ENCODE peak calls at places on chromosome 16, in nine cellular contexts. S is CD4-positive, alpha-beta T cell; A is endothelial cell of umbilical vein; L is stomach; C is ovary; U is heart right ventricle; X is mesenchymal stem cell; F is right lobe of liver; B is H9. I is an unnamed sample.

GRCh38 chr16:2520097-2520783 is at the start of gene AMDHD2:
- DNase-seq in S (peak), A (peak), L (peak), C (peak), U (peak), X (peak), F (peak), B (peak), I (peak)

GRCh38 chr16:19697756-19698318 is 20.2 kb downstream of the KNOP1 start:
- DNase-seq in S (no peak), A (no peak), L (peak), C (no peak), U (no peak), X (no peak), F (no peak), B (no peak), I (no peak)

GRCh38 chr16:50071075-50071671 is 5.4 kb downstream of the HEATR3 start:
- DNase-seq in S (no peak), A (peak), L (no peak), C (no peak), U (no peak), X (no peak), F (no peak), B (no peak), I (no peak)

GRCh38 chr16:15777533-15778203 is 79.2 kb downstream of the MYH11 start:
- DNase-seq in S (no peak), A (peak), L (no peak), C (no peak), U (no peak), X (peak), F (no peak), B (peak), I (no peak)

GRCh38 chr16:48720266-48720665 is 110.3 kb upstream of the N4BP1 start:
- DNase-seq in S (no peak), A (no peak), L (no peak), C (no peak), U (peak), X (no peak), F (no peak), B (peak), I (no peak)

GRCh38 chr16:68378436-68379415 is 67.9 kb downstream of the PRMT7 start:
- DNase-seq in S (no peak), A (no peak), L (no peak), C (no peak), U (no peak), X (no peak), F (no peak), B (no peak), I (no peak)

GRCh38 chr16:75382611-75383010 is 50.7 kb downstream of the CFDP1 start:
- DNase-seq in S (no peak), A (no peak), L (no peak), C (no peak), U (no peak), X (no peak), F (no peak), B (no peak), I (no peak)

GRCh38 chr16:12449795-12450194 is 353.9 kb downstream of the CPPED1 start:
- DNase-seq in S (no peak), A (no peak), L (no peak), C (no peak), U (no peak), X (no peak), F (no peak), B (no peak), I (no peak)

GRCh38 chr16:19128454-19129210 is 14.9 kb downstream of the ITPRIPL2 start:
- DNase-seq in S (no peak), A (no peak), L (no peak), C (no peak), U (no peak), X (no peak), F (no peak), B (no peak), I (no peak)

GRCh38 chr16:31464781-31465260 is 5.5 kb downstream of the ARMC5 start:
- DNase-seq in S (no peak), A (no peak), L (no peak), C (no peak), U (no peak), X (no peak), F (no peak), B (no peak), I (peak)

GRCh38 chr16:16162591-16162990 is 60.7 kb downstream of the ABCC6 start:
- DNase-seq in S (no peak), A (no peak), L (no peak), C (no peak), U (no peak), X (no peak), F (no peak), B (no peak), I (no peak)

GRCh38 chr16:2008631-2009301 is 855 bp downstream of the ZNF598 start:
- DNase-seq in S (no peak), A (peak), L (no peak), C (peak), U (no peak), X (peak), F (peak), B (no peak), I (no peak)

GRCh38 chr16:15440852-15441251 is 6.5 kb downstream of the BMERB1 start:
- DNase-seq in S (no peak), A (peak), L (no peak), C (no peak), U (no peak), X (peak), F (peak), B (no peak), I (no peak)

GRCh38 chr16:19330801-19331484 is 45.4 kb downstream of the CLEC19A start:
- DNase-seq in S (no peak), A (no peak), L (peak), C (no peak), U (no peak), X (peak), F (no peak), B (peak), I (no peak)

GRCh38 chr16:47065766-47066688 is 77.7 kb downstream of the NETO2 start:
- DNase-seq in S (no peak), A (no peak), L (no peak), C (no peak), U (no peak), X (no peak), F (no peak), B (no peak), I (no peak)

GRCh38 chr16:74480150-74481029 is 59.1 kb upstream of the CLEC18B start:
- DNase-seq in S (no peak), A (no peak), L (peak), C (no peak), U (peak), X (no peak), F (no peak), B (no peak), I (no peak)

GRCh38 chr16:31487720-31488629 is 5.1 kb downstream of the SLC5A2 start:
- DNase-seq in S (peak), A (peak), L (peak), C (no peak), U (no peak), X (peak), F (peak), B (peak), I (peak)

GRCh38 chr16:56042416-56042815 is 148.9 kb upstream of the GNAO1 start:
- DNase-seq in S (no peak), A (no peak), L (no peak), C (no peak), U (no peak), X (no peak), F (no peak), B (no peak), I (no peak)

GRCh38 chr16:51818342-51818944 is 667.4 kb upstream of the SALL1 start:
- DNase-seq in S (no peak), A (no peak), L (peak), C (no peak), U (peak), X (peak), F (peak), B (peak), I (peak)

GRCh38 chr16:16143038-16143763 is 80.1 kb downstream of the ABCC6 start:
- DNase-seq in S (no peak), A (no peak), L (no peak), C (no peak), U (no peak), X (peak), F (no peak), B (peak), I (no peak)

DNA sequence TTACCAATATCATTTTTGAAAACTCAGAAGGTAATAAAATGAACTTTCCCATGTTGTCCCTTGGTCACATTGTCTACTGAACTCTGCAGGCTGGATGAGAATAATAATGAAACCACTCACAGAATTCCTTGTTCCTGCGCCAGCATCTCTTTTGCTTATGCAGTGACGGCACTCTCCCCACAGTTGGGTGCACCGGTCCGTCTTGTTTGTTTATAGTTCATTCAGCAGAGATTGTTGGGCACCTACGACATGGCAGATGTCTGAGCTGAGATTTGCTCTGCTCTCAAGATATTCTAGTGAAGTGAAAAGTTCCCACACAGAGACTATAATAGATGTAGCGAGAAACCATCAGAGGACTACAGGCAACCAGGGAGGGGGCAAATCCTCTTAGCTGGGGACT is 375.7 kb upstream of the CDH11 start:
- DNase-seq in S (no peak), A (no peak), L (no peak), C (no peak), U (no peak), X (no peak), F (no peak), B (no peak), I (no peak)
- H3K27ac ChIP-seq in S (no peak), A (no peak), L (no peak), C (no peak), U (no peak), X (no peak), F (no peak), B (no peak), I (no peak)

GRCh38 chr16:4280625-4281024 is 7.8 kb upstream of the TFAP4 start:
- DNase-seq in S (no peak), A (no peak), L (no peak), C (no peak), U (no peak), X (no peak), F (no peak), B (no peak), I (no peak)
- H3K27ac ChIP-seq in S (no peak), A (no peak), L (no peak), C (no peak), U (no peak), X (no peak), F (no peak), B (no peak), I (no peak)

GRCh38 chr16:84144859-84145639 is at the start of the genes DNAAF1 and HSDL1:
- DNase-seq in S (peak), A (peak), L (peak), C (peak), U (peak), X (peak), F (peak), B (peak), I (peak)
- H3K27ac ChIP-seq in S (peak), A (peak), L (peak), C (peak), U (peak), X (no peak), F (peak), B (no peak), I (no peak)

GRCh38 chr16:21157632-21158031 is 842 bp upstream of the LDAF1 start:
- DNase-seq in S (no peak), A (no peak), L (no peak), C (no peak), U (no peak), X (no peak), F (no peak), B (no peak), I (no peak)

GRCh38 chr16:21160276-21160675 is 1.8 kb downstream of the LDAF1 start:
- DNase-seq in S (no peak), A (no peak), L (no peak), C (no peak), U (no peak), X (no peak), F (no peak), B (no peak), I (no peak)

GRCh38 chr16:21158208-21159110 is at the start of gene LDAF1:
- DNase-seq in S (peak), A (peak), L (peak), C (peak), U (peak), X (peak), F (peak), B (peak), I (peak)

GRCh38 chr16:21161211-21161610 is 2.7 kb downstream of the LDAF1 start:
- DNase-seq in S (no peak), A (no peak), L (no peak), C (no peak), U (peak), X (no peak), F (no peak), B (no peak), I (no peak)

GRCh38 chr16:21159281-21159951 is 942 bp downstream of the LDAF1 start:
- DNase-seq in S (peak), A (peak), L (peak), C (peak), U (peak), X (peak), F (peak), B (peak), I (peak)
- H3K27ac ChIP-seq in S (no peak), A (no peak), L (peak), C (peak), U (peak), X (no peak), F (no peak), B (no peak), I (peak)

I was measured in aorta.